ENCODE peak calls at places on chromosomes 1 and 21, in six cellular contexts. X is HCT116, S is Karpas-422, R is GM23248, T is SK-N-SH, J is MM.1S. G is an unnamed sample. For H3K9me2, the result is how much of the 10 kb centered on the place peaks cover.

GRCh38 chr1:179034720-179035119 is 9.0 kb downstream of the FAM20B start:
- DNase-seq in R (peak), X (no peak), T (no peak), S (peak), J (peak), G (peak)

GRCh38 chr1:195958131-195958530 is 650.1 kb downstream of the KCNT2 start:
- DNase-seq in S (no peak), J (no peak), T (no peak), X (no peak), R (no peak), G (no peak)

GRCh38 chr1:221025391-221026355 is 146.4 kb downstream of the HLX start:
- DNase-seq in T (no peak), J (no peak), S (no peak), R (peak), X (no peak), G (peak)

GRCh38 chr1:64062941-64063581 is 140.4 kb upstream of the UBE2U start:
- DNase-seq in T (no peak), X (no peak), J (no peak), S (no peak), R (peak), G (peak)

GRCh38 chr1:20633190-20634064 is at the start of gene PINK1:
- DNase-seq in S (peak), R (peak), T (peak), X (peak), J (peak), G (peak)

GRCh38 chr1:7581754-7582264 is 189.3 kb upstream of the VAMP3 start:
- DNase-seq in S (no peak), J (no peak), T (no peak), R (peak), X (no peak), G (no peak)

GRCh38 chr1:183719976-183720497 is 66.9 kb upstream of the APOBEC4 start:
- DNase-seq in X (no peak), J (no peak), R (peak), S (no peak), T (no peak), G (no peak)

GRCh38 chr1:6614019-6614952 is 755 bp downstream of the PHF13 start:
- DNase-seq in X (no peak), R (peak), T (peak), S (peak), J (peak), G (peak)

GRCh38 chr1:6638226-6638625 is 13.6 kb downstream of the THAP3 start:
- DNase-seq in X (no peak), R (peak), S (no peak), J (no peak), T (no peak), G (no peak)

GRCh38 chr1:17979815-17980214 is 127.8 kb upstream of the IGSF21 start:
- DNase-seq in R (no peak), J (no peak), X (no peak), S (no peak), T (no peak), G (no peak)

GRCh38 chr21:45029298-45029967 is 44.9 kb upstream of the ADARB1 start:
- DNase-seq in S (no peak), T (peak), R (peak), X (no peak), J (no peak), G (no peak)

GRCh38 chr21:42081138-42081537 is 10.0 kb downstream of the UMODL1 start:
- DNase-seq in T (no peak), S (no peak), X (no peak), J (no peak), R (peak), G (no peak)

GRCh38 chr1:172826096-172826741 is 167.3 kb downstream of the FASLG start:
- DNase-seq in R (peak), J (peak), S (peak), X (peak), T (peak), G (peak)

GRCh38 chr1:47208374-47208850 is 18.6 kb upstream of the PDZK1IP1 start:
- DNase-seq in T (no peak), S (no peak), R (peak), J (no peak), X (no peak), G (no peak)

GRCh38 chr1:182113879-182114626 is 52.5 kb upstream of the ZNF648 start:
- DNase-seq in X (no peak), R (no peak), S (no peak), J (no peak), T (no peak), G (no peak)

GRCh38 chr1:229664133-229664689 is 38.2 kb downstream of the URB2 start:
- DNase-seq in T (peak), J (no peak), S (peak), X (no peak), R (peak), G (no peak)

GRCh38 chr1:1602941-1603506 is 3.1 kb upstream of the FNDC10 start:
- DNase-seq in T (peak), J (no peak), S (peak), R (no peak), X (no peak), G (no peak)

GRCh38 chr1:175602186-175602585 is 141.2 kb downstream of the TNR start:
- DNase-seq in X (no peak), S (no peak), T (no peak), J (no peak), R (no peak), G (no peak)

GRCh38 chr1:6761338-6761737 is 23.9 kb upstream of the CAMTA1 start:
- DNase-seq in J (no peak), R (no peak), T (no peak), X (no peak), S (no peak), G (no peak)

GRCh38 chr1:62621907-62622306 is 24.6 kb downstream of the ANGPTL3 start:
- DNase-seq in X (peak), R (peak), J (no peak), S (no peak), T (no peak), G (peak)

GRCh38 chr1:25907473-25908058 is 1.3 kb upstream of the STMN1 start:
- DNase-seq in X (no peak), S (no peak), T (no peak), J (no peak), R (no peak), G (no peak)

GRCh38 chr1:51559064-51559500 is 40.0 kb upstream of the EPS15 start:
- DNase-seq in T (no peak), X (no peak), J (no peak), R (no peak), S (no peak), G (no peak)

GRCh38 chr1:230231739-230232075 is 164.7 kb downstream of the GALNT2 start:
- DNase-seq in S (no peak), T (no peak), J (no peak), X (no peak), R (no peak), G (no peak)

GRCh38 chr1:218346391-218347204 is 1.5 kb downstream of the TGFB2 start:
- DNase-seq in X (no peak), S (no peak), R (peak), J (no peak), T (no peak), G (peak)

GRCh38 chr1:234853906-234854647 is 244.1 kb upstream of the IRF2BP2 start:
- DNase-seq in J (no peak), T (no peak), X (no peak), R (peak), S (no peak), G (no peak)

GRCh38 chr21:42219606-42220137 is 732 bp downstream of the ABCG1 start:
- DNase-seq in S (no peak), X (no peak), R (peak), J (peak), T (peak), G (no peak)

GRCh38 chr1:199122532-199123311 is 483.9 kb downstream of the PTPRC start:
- DNase-seq in S (no peak), T (no peak), R (peak), X (no peak), J (no peak), G (peak)

GRCh38 chr1:29506678-29507225 is 270.4 kb downstream of the PTPRU start:
- DNase-seq in T (no peak), J (no peak), S (no peak), R (no peak), X (no peak), G (no peak)

GRCh38 chr1:98382586-98382985 is 278.9 kb upstream of the SNX7 start:
- DNase-seq in X (no peak), R (no peak), S (no peak), T (no peak), J (no peak), G (no peak)

GRCh38 chr1:52424238-52424637 is 19.8 kb downstream of the PRPF38A start:
- DNase-seq in X (no peak), J (no peak), R (peak), T (no peak), S (no peak), G (no peak)

GRCh38 chr1:229434005-229434640 is at the start of gene ACTA1:
- DNase-seq in T (no peak), J (no peak), R (no peak), X (no peak), S (no peak), G (no peak)

GRCh38 chr1:70768211-70768610 is 279.4 kb downstream of the PTGER3 start:
- DNase-seq in J (no peak), R (no peak), T (no peak), X (no peak), S (no peak), G (no peak)

GRCh38 chr1:1954831-1955441 is 35.9 kb upstream of the TMEM52 start:
- DNase-seq in J (no peak), X (no peak), R (no peak), S (no peak), T (peak), G (no peak)

GRCh38 chr1:3275471-3276340 is 178.8 kb upstream of the ARHGEF16 start:
- DNase-seq in S (no peak), T (no peak), J (no peak), X (no peak), R (peak), G (no peak)

GRCh38 chr1:229557913-229558414 is 543 bp downstream of the ABCB10 start:
- DNase-seq in J (peak), S (peak), X (no peak), R (peak), T (peak), G (peak)

DNA sequence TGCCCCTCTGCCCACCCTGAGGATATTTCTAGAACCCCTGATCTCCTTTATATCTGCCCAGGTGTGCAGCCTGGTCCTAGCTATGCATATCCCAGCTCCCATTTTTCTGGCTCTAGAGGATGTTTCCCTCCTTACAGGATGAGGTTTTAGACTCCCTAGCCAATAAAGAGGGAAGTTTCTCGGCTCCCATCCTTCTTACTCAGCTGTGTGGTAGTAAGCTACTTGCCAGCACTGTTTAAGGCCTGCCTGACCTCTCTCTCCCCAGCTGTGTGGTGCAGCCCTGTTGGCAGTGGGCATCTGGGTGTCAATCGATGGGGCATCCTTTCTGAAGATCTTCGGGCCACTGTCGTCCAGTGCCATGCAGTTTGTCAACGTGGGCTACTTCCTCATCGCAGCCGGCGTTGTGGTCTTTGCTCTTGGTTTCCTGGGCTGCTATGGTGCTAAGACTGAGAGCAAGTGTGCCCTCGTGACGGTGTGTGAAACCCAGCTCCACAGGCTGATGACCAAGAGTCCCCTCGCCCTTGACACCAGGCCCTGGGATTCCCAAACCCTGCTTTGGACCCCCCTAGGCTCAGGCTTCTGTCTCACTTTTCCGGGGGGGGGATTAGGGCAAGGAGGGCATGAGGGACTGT is 7.8 kb upstream of the P3R3URF start:
- DNase-seq in S (no peak), J (no peak), R (peak), T (no peak), X (no peak), G (no peak)
- H3K9me2 ChIP-seq in S (under half), J (under half), R (under half), T (under half), X (under half), G (under half)

GRCh38 chr1:115839706-115840095 is 1.2 kb downstream of the NHLH2 start:
- DNase-seq in X (no peak), S (no peak), T (no peak), R (peak), J (no peak), G (no peak)

GRCh38 chr1:115837386-115837761 is 3.6 kb downstream of the NHLH2 start:
- DNase-seq in S (no peak), J (no peak), X (no peak), T (no peak), R (no peak), G (no peak)

GRCh38 chr1:115837762-115838421 is 3.0 kb downstream of the NHLH2 start:
- DNase-seq in X (no peak), J (no peak), T (no peak), S (no peak), R (peak), G (no peak)

GRCh38 chr1:115838426-115838804 is 2.5 kb downstream of the NHLH2 start:
- DNase-seq in X (no peak), J (no peak), S (no peak), T (peak), R (no peak), G (no peak)

GRCh38 chr1:115838805-115839705 is 1.9 kb downstream of the NHLH2 start:
- DNase-seq in J (no peak), X (no peak), T (peak), S (no peak), R (peak), G (no peak)
- H3K9ac ChIP-seq in J (no peak), X (no peak), T (no peak), S (no peak), R (no peak), G (no peak)

GRCh38 chr1:114043046-114043445 is 63.8 kb downstream of the OLFML3 start:
- DNase-seq in T (no peak), X (no peak), R (no peak), S (no peak), J (no peak), G (no peak)
- H3K9me2 ChIP-seq in T (under half), X (under half), R (under half), S (under half), J (under half), G (under half)

DNA sequence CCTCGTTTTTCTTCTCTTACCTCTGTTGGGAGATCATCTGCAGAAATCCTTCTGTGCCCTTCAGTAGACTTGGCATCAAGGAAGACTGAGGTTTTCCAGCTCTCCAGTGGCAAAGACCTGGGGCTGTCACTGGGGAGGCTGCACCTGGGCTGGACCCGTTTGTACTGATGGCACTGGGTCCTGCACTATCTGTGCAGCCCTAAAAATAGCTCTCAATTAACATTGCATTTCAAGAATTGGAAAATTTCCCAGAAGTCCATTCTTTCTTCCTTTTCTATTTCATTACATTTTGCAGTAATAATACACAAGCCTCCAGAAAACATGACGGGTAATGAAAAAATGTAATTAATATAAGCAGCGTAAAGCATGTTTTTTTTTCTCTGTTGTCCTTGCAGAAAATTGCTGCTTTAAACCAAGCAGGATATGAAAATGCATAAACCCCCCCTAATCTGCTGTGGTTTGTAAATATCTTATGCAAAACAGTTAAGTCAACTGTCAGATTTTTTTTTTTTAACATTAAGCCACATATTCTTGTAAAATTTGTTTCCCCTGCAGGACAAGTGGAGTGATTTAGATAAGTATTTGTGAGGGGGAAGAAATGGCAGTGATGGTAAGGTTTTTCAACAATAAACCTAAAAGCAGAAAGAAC is 64.9 kb downstream of the LMO4 start:
- DNase-seq in S (no peak), X (no peak), J (no peak), R (no peak), T (no peak), G (no peak)
- H3K9ac ChIP-seq in S (no peak), X (no peak), J (no peak), R (no peak), T (no peak), G (peak)

DNA sequence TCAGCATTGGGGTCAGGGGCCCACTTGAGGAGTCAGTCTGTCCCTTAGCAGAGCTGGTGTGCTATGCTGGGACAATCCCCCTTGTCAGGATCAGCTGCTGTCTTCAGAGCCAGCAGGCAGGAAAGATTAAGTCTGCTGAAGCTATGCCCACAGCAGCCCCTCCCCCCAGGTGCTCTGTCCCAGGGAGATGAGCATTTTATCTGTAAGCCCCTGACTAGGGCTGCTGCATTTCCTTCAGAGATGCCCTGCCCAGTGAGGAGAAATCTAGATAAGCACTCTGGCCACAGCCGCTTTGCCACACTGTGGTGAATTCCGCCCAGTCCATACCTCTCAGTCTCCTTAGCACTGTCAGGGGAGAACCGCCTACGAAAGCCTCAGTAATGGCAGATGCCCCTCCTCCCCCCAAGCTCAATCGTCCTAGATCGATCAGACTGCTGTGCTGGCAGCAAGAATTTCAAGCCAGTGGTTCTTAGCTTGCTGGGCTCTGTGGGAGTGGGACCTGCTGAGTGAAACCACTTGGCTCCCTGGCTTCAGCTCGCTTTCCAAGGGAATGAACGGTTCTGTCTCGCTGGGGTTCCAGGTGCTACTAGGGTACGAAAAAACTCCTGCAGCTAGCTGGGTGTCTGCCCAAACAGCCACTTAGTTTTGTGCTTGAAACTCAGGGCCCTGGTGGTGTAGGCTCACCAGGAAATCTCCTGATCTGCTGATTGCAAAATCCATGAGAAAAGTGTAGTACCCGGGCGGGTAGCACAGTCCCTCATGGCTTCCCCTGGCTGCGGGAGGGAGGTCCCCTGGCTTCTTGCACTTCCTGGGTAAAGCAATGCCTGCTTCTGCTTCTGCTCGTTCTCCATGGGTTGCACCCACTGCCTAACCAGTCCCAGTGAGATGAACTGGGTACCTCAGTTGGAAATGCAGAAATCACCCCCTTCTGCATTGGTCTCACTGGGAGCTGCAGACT is 25.1 kb upstream of the TP53BP2 start:
- DNase-seq in X (no peak), R (no peak), T (no peak), S (no peak), J (no peak), G (no peak)
- H3K9me2 ChIP-seq in X (under half), R (under half), T (under half), S (under half), J (under half), G (under half)

GRCh38 chr1:224727351-224727750 is 111.2 kb downstream of the CNIH3 start:
- DNase-seq in S (no peak), X (no peak), T (no peak), J (no peak), R (peak), G (no peak)
- H3K9ac ChIP-seq in S (no peak), X (no peak), T (no peak), J (no peak), R (peak), G (no peak)